ENCODE peak calls at places on chromosomes 4 and X, in nine cellular contexts. One of them, this sample, is unnamed.

GRCh38 chr4:13793020-13793710 is 165.6 kb upstream of the BOD1L1 start:
- DNase-seq in psoas muscle: no peak
- DNase-seq in Calu3: no peak
- DNase-seq in AG09309: no peak
- DNase-seq in colonic mucosa: no peak
- DNase-seq in progenitor cell of endocrine pancreas: no peak
- DNase-seq in OCI-LY7: no peak
- DNase-seq in A549: no peak
- DNase-seq in HCT116: no peak
- DNase-seq in this sample: no peak

GRCh38 chrX:19121898-19122640 is at the start of gene ADGRG2:
- DNase-seq in psoas muscle: peak; percentile 47
- DNase-seq in Calu3: peak; percentile 62
- DNase-seq in AG09309: peak; percentile 2
- DNase-seq in colonic mucosa: peak; percentile 33
- DNase-seq in progenitor cell of endocrine pancreas: peak; percentile 16
- DNase-seq in OCI-LY7: no peak
- DNase-seq in A549: peak; percentile 37
- DNase-seq in HCT116: no peak
- DNase-seq in this sample: no peak

GRCh38 chr4:185381794-185382193 is 13.9 kb downstream of the LRP2BP start:
- DNase-seq in psoas muscle: no peak
- DNase-seq in Calu3: no peak
- DNase-seq in AG09309: no peak
- DNase-seq in colonic mucosa: no peak
- DNase-seq in progenitor cell of endocrine pancreas: no peak
- DNase-seq in OCI-LY7: no peak
- DNase-seq in A549: no peak
- DNase-seq in HCT116: no peak
- DNase-seq in this sample: no peak

GRCh38 chrX:120408168-120408567 is 46.3 kb downstream of the ATP1B4 start:
- DNase-seq in psoas muscle: no peak
- DNase-seq in Calu3: no peak
- DNase-seq in AG09309: no peak
- DNase-seq in colonic mucosa: no peak
- DNase-seq in progenitor cell of endocrine pancreas: no peak
- DNase-seq in OCI-LY7: no peak
- DNase-seq in A549: no peak
- DNase-seq in HCT116: no peak
- DNase-seq in this sample: no peak

GRCh38 chrX:155966876-155967275 is 30.6 kb upstream of the IL9R start:
- DNase-seq in psoas muscle: no peak
- DNase-seq in Calu3: peak; percentile 42
- DNase-seq in AG09309: peak; percentile 1
- DNase-seq in colonic mucosa: no peak
- DNase-seq in progenitor cell of endocrine pancreas: no peak
- DNase-seq in OCI-LY7: peak; percentile 34
- DNase-seq in A549: peak; percentile 22
- DNase-seq in HCT116: peak; percentile 38
- DNase-seq in this sample: no peak

GRCh38 chrX:132953358-132953757 is 5.1 kb downstream of the HS6ST2 start:
- DNase-seq in psoas muscle: no peak
- DNase-seq in Calu3: no peak
- DNase-seq in AG09309: no peak
- DNase-seq in colonic mucosa: no peak
- DNase-seq in progenitor cell of endocrine pancreas: no peak
- DNase-seq in OCI-LY7: no peak
- DNase-seq in A549: no peak
- DNase-seq in HCT116: no peak
- DNase-seq in this sample: no peak

GRCh38 chr4:150828159-150828558 is 186.9 kb downstream of the LRBA start:
- DNase-seq in psoas muscle: no peak
- DNase-seq in Calu3: no peak
- DNase-seq in AG09309: no peak
- DNase-seq in colonic mucosa: no peak
- DNase-seq in progenitor cell of endocrine pancreas: no peak
- DNase-seq in OCI-LY7: no peak
- DNase-seq in A549: no peak
- DNase-seq in HCT116: no peak
- DNase-seq in this sample: peak; percentile 33

GRCh38 chr4:4694296-4694772 is 152.5 kb upstream of the STX18 start:
- DNase-seq in psoas muscle: no peak
- DNase-seq in Calu3: no peak
- DNase-seq in AG09309: no peak
- DNase-seq in colonic mucosa: no peak
- DNase-seq in progenitor cell of endocrine pancreas: no peak
- DNase-seq in OCI-LY7: no peak
- DNase-seq in A549: peak; percentile 18
- DNase-seq in HCT116: no peak
- DNase-seq in this sample: no peak

GRCh38 chr4:120760047-120760446 is 162.5 kb downstream of the PRDM5 start:
- DNase-seq in psoas muscle: no peak
- DNase-seq in Calu3: no peak
- DNase-seq in AG09309: no peak
- DNase-seq in colonic mucosa: no peak
- DNase-seq in progenitor cell of endocrine pancreas: no peak
- DNase-seq in OCI-LY7: no peak
- DNase-seq in A549: no peak
- DNase-seq in HCT116: no peak
- DNase-seq in this sample: no peak

GRCh38 chrX:133880032-133880443 is 105.4 kb downstream of the GPC3 start:
- DNase-seq in psoas muscle: no peak
- DNase-seq in Calu3: no peak
- DNase-seq in AG09309: no peak
- DNase-seq in colonic mucosa: no peak
- DNase-seq in progenitor cell of endocrine pancreas: no peak
- DNase-seq in OCI-LY7: no peak
- DNase-seq in A549: no peak
- DNase-seq in HCT116: no peak
- DNase-seq in this sample: no peak

GRCh38 chrX:38087594-38087993 is 81.2 kb downstream of the SYTL5 start:
- DNase-seq in psoas muscle: no peak
- DNase-seq in Calu3: no peak
- DNase-seq in AG09309: no peak
- DNase-seq in colonic mucosa: no peak
- DNase-seq in progenitor cell of endocrine pancreas: no peak
- DNase-seq in OCI-LY7: no peak
- DNase-seq in A549: no peak
- DNase-seq in HCT116: no peak
- DNase-seq in this sample: no peak

GRCh38 chrX:50088645-50089044 is 112.2 kb downstream of the AKAP4 start:
- DNase-seq in psoas muscle: no peak
- DNase-seq in Calu3: no peak
- DNase-seq in AG09309: no peak
- DNase-seq in colonic mucosa: no peak
- DNase-seq in progenitor cell of endocrine pancreas: no peak
- DNase-seq in OCI-LY7: no peak
- DNase-seq in A549: no peak
- DNase-seq in HCT116: no peak
- DNase-seq in this sample: no peak

DNA sequence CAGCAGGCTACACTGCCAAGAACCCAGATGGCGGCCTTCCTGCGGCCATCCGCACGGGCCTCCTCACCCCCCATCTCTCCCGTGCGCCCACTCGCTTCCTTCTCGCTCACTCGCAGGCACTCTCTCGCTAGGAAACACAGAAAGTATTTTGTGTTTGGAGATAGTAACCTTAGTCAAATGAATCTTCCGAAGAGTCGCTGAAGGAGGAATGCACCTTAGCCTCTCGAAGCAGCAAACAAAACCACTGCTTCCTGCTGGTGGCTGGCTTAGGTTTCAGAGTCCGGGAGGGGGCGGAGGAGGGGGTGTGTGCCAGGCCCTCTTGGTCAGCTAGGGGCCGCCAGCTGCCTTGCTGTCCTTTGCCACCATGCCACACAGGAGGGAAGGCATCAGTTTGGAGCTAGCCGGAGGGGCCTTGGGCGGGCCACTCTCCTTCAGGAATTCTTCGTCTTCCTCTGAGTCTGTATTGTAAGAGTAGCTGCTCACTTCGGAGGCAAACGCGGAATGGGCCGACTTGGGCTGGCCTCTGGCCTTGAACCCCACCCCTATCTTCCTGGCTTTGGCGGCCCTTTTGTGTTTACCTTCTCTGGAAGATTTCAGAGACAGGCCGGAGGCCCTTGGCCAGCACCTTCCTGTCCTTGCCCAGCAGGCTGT is 73.2 kb upstream of the UCP1 start:
- DNase-seq in psoas muscle: no peak
- DNase-seq in Calu3: no peak
- DNase-seq in AG09309: no peak
- DNase-seq in colonic mucosa: no peak
- DNase-seq in progenitor cell of endocrine pancreas: no peak
- DNase-seq in OCI-LY7: peak; percentile 23
- DNase-seq in A549: no peak
- DNase-seq in HCT116: no peak
- DNase-seq in this sample: no peak
- TF ChIP-seq CTCF in psoas muscle: no peak
- TF ChIP-seq CTCF in Calu3: no peak
- TF ChIP-seq CTCF in AG09309: no peak
- TF ChIP-seq CTCF in colonic mucosa: no peak
- TF ChIP-seq CTCF in progenitor cell of endocrine pancreas: no peak
- TF ChIP-seq CTCF in OCI-LY7: peak; percentile 23
- TF ChIP-seq CTCF in A549: no peak
- TF ChIP-seq CTCF in HCT116: no peak
- TF ChIP-seq CTCF in this sample: no peak

DNA sequence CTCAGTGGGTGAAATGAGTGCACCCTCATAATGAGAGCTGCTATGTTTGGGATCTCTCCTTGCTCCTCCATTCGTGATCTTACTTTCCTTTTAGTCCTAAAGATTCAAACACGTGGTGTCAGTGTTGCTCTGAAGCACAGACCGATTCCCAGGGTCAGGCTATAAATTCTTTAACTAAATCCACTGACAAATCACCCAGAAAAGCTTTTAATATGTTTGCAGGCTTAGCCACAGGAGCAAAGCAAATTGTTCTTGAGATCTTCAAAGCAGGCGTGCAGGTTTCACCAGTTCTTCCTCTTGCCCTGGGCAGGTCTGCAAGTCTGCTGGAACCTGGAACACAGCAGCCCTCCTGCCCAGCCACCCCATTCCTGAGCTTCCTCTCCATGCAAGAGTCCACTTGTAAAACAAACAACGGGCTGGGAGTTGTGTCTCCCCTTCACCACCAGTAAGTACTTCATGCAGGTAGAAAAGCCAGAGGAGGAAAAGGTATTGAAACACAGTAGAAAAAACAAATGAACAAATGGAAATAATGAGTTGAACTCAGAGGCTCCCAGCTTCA is 70.1 kb upstream of the ENPP6 start:
- DNase-seq in psoas muscle: no peak
- DNase-seq in Calu3: peak; percentile 66
- DNase-seq in AG09309: peak; percentile 23
- DNase-seq in colonic mucosa: peak; percentile 63
- DNase-seq in progenitor cell of endocrine pancreas: no peak
- DNase-seq in OCI-LY7: peak; percentile 55
- DNase-seq in A549: no peak
- DNase-seq in HCT116: no peak
- DNase-seq in this sample: no peak
- TF ChIP-seq CTCF in psoas muscle: peak; percentile 55
- TF ChIP-seq CTCF in Calu3: no peak
- TF ChIP-seq CTCF in AG09309: peak; percentile 52
- TF ChIP-seq CTCF in colonic mucosa: peak; percentile 34
- TF ChIP-seq CTCF in progenitor cell of endocrine pancreas: peak; percentile 14
- TF ChIP-seq CTCF in OCI-LY7: peak; percentile 39
- TF ChIP-seq CTCF in A549: no peak
- TF ChIP-seq CTCF in HCT116: no peak
- TF ChIP-seq CTCF in this sample: no peak

GRCh38 chr4:72500214-72500613 is 68.8 kb downstream of the ADAMTS3 start:
- DNase-seq in psoas muscle: no peak
- DNase-seq in Calu3: no peak
- DNase-seq in AG09309: no peak
- DNase-seq in colonic mucosa: no peak
- DNase-seq in progenitor cell of endocrine pancreas: no peak
- DNase-seq in OCI-LY7: no peak
- DNase-seq in A549: no peak
- DNase-seq in HCT116: no peak
- DNase-seq in this sample: no peak

GRCh38 chr4:72494156-72494555 is 74.9 kb downstream of the ADAMTS3 start:
- DNase-seq in psoas muscle: no peak
- DNase-seq in Calu3: no peak
- DNase-seq in AG09309: no peak
- DNase-seq in colonic mucosa: no peak
- DNase-seq in progenitor cell of endocrine pancreas: no peak
- DNase-seq in OCI-LY7: no peak
- DNase-seq in A549: no peak
- DNase-seq in HCT116: no peak
- DNase-seq in this sample: no peak

GRCh38 chr4:72496119-72496518 is 72.9 kb downstream of the ADAMTS3 start:
- DNase-seq in psoas muscle: no peak
- DNase-seq in Calu3: no peak
- DNase-seq in AG09309: peak; percentile 10
- DNase-seq in colonic mucosa: no peak
- DNase-seq in progenitor cell of endocrine pancreas: no peak
- DNase-seq in OCI-LY7: no peak
- DNase-seq in A549: no peak
- DNase-seq in HCT116: no peak
- DNase-seq in this sample: no peak
- TF ChIP-seq CTCF in psoas muscle: no peak
- TF ChIP-seq CTCF in Calu3: no peak
- TF ChIP-seq CTCF in AG09309: peak; percentile 34
- TF ChIP-seq CTCF in colonic mucosa: no peak
- TF ChIP-seq CTCF in progenitor cell of endocrine pancreas: peak; percentile 16
- TF ChIP-seq CTCF in OCI-LY7: no peak
- TF ChIP-seq CTCF in A549: no peak
- TF ChIP-seq CTCF in HCT116: no peak
- TF ChIP-seq CTCF in this sample: no peak

DNA sequence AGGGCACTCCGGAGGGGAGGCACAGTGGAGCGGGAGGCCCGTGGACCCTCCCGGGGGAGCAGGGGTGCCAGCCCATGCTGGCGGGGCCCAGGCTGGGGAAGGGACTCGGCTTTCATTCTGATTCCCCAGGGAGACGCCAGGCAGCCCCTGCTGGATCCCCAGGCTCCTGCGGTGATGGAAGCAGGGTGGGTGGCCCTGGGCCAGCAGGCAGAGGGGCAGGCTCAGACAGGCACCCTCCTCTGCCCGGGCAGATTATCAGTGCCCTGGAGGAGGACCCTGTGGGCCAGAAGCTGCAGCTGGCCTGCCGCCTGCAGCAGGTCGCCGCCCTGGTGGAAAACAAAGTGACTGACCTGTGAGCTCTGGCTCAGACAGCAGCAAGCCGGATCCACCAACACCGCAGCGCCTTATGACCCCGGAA is 2.1 kb upstream of the SRPK3 start:
- DNase-seq in psoas muscle: peak; percentile 21
- DNase-seq in Calu3: peak; percentile 44
- DNase-seq in AG09309: no peak
- DNase-seq in colonic mucosa: no peak
- DNase-seq in progenitor cell of endocrine pancreas: no peak
- DNase-seq in OCI-LY7: no peak
- DNase-seq in A549: no peak
- DNase-seq in HCT116: no peak
- DNase-seq in this sample: no peak
- TF ChIP-seq CTCF in psoas muscle: peak; percentile 30
- TF ChIP-seq CTCF in Calu3: peak; percentile 29
- TF ChIP-seq CTCF in AG09309: no peak
- TF ChIP-seq CTCF in colonic mucosa: no peak
- TF ChIP-seq CTCF in progenitor cell of endocrine pancreas: peak; percentile 8
- TF ChIP-seq CTCF in OCI-LY7: peak; percentile 41
- TF ChIP-seq CTCF in A549: no peak
- TF ChIP-seq CTCF in HCT116: no peak
- TF ChIP-seq CTCF in this sample: no peak